ENCODE peak calls at places on chromosome 22, in ten cellular contexts. J, K, D, X, L, F, E, N, A and Z are unnamed samples.

GRCh38 chr22:29328566-29329500 is 13.3 kb upstream of the RASL10A start:
- DNase-seq in K (no peak), L (no peak), D (no peak), F (no peak), J (no peak), X (no peak), E (no peak), N (no peak), A (no peak), Z (no peak)

GRCh38 chr22:44807915-44808690 is 55.7 kb downstream of the ARHGAP8 start:
- DNase-seq in F (no peak), L (no peak), X (no peak), K (no peak), E (peak; percentile 65), N (peak; percentile 19), D (peak; percentile 87), J (no peak), A (peak; percentile 1), Z (no peak)

GRCh38 chr22:21842946-21843345 is 24.5 kb downstream of the MAPK1 start:
- DNase-seq in X (no peak), E (no peak), F (no peak), L (no peak), N (no peak), K (no peak), J (no peak), A (no peak), D (no peak), Z (no peak)

GRCh38 chr22:27628341-27628740 is 173.2 kb downstream of the MN1 start:
- DNase-seq in J (no peak), X (no peak), D (no peak), E (no peak), N (no peak), F (no peak), L (no peak), A (no peak), K (no peak), Z (no peak)

GRCh38 chr22:17865183-17866055 is 91.2 kb upstream of the BID start:
- DNase-seq in L (no peak), E (no peak), X (no peak), J (no peak), K (no peak), F (no peak), A (no peak), N (no peak), D (no peak), Z (no peak)

GRCh38 chr22:17785185-17786184 is 11.2 kb upstream of the BID start:
- DNase-seq in X (peak; percentile 82), K (peak; percentile 50), J (no peak), F (peak; percentile 55), E (no peak), N (peak; percentile 76), L (peak; percentile 76), D (peak; percentile 94), A (peak; percentile 24), Z (peak; percentile 73)

GRCh38 chr22:43222281-43222680 is 35.3 kb upstream of the TTLL12 start:
- DNase-seq in X (peak; percentile 85), D (no peak), E (no peak), F (peak; percentile 13), L (no peak), A (no peak), K (no peak), N (no peak), J (no peak), Z (no peak)

GRCh38 chr22:37959231-37959825 is 5.8 kb downstream of the POLR2F start:
- DNase-seq in F (no peak), L (no peak), X (no peak), J (no peak), N (no peak), K (no peak), A (no peak), E (no peak), D (no peak), Z (no peak)